ENCODE peak calls at places on chromosomes 12 and 14, in nine cellular contexts. One of them, this sample, is unnamed.

GRCh38 chr12:6819069-6820030 is 2.3 kb upstream of the GPR162 start:
- DNase-seq in AG10803: no peak
- DNase-seq in A549: no peak
- DNase-seq in body of pancreas: no peak
- DNase-seq in neural crest cell: no peak
- DNase-seq in Peyer's patch: no peak
- DNase-seq in ovary: no peak
- DNase-seq in K562: no peak
- DNase-seq in CD8-positive, alpha-beta T cell: no peak
- DNase-seq in this sample: no peak

GRCh38 chr12:12387521-12387920 is 30.6 kb downstream of the BORCS5 start:
- DNase-seq in AG10803: peak
- DNase-seq in A549: no peak
- DNase-seq in body of pancreas: no peak
- DNase-seq in neural crest cell: no peak
- DNase-seq in Peyer's patch: no peak
- DNase-seq in ovary: no peak
- DNase-seq in K562: no peak
- DNase-seq in CD8-positive, alpha-beta T cell: no peak
- DNase-seq in this sample: no peak

GRCh38 chr14:71586131-71586893 is 345.9 kb upstream of the RGS6 start:
- DNase-seq in AG10803: peak
- DNase-seq in A549: no peak
- DNase-seq in body of pancreas: no peak
- DNase-seq in neural crest cell: no peak
- DNase-seq in Peyer's patch: no peak
- DNase-seq in ovary: peak
- DNase-seq in K562: no peak
- DNase-seq in CD8-positive, alpha-beta T cell: no peak
- DNase-seq in this sample: peak

GRCh38 chr12:3141339-3142321 is 64.5 kb downstream of the TSPAN9 start:
- DNase-seq in AG10803: no peak
- DNase-seq in A549: no peak
- DNase-seq in body of pancreas: no peak
- DNase-seq in neural crest cell: no peak
- DNase-seq in Peyer's patch: no peak
- DNase-seq in ovary: no peak
- DNase-seq in K562: no peak
- DNase-seq in CD8-positive, alpha-beta T cell: no peak
- DNase-seq in this sample: no peak

GRCh38 chr14:73757876-73758391 is 43.8 kb upstream of the PNMA1 start:
- DNase-seq in AG10803: no peak
- DNase-seq in A549: no peak
- DNase-seq in body of pancreas: no peak
- DNase-seq in neural crest cell: no peak
- DNase-seq in Peyer's patch: no peak
- DNase-seq in ovary: no peak
- DNase-seq in K562: no peak
- DNase-seq in CD8-positive, alpha-beta T cell: no peak
- DNase-seq in this sample: no peak

GRCh38 chr12:65335021-65335714 is 56.7 kb downstream of the MSRB3 start:
- DNase-seq in AG10803: peak
- DNase-seq in A549: peak
- DNase-seq in body of pancreas: no peak
- DNase-seq in neural crest cell: no peak
- DNase-seq in Peyer's patch: no peak
- DNase-seq in ovary: peak
- DNase-seq in K562: no peak
- DNase-seq in CD8-positive, alpha-beta T cell: no peak
- DNase-seq in this sample: peak

GRCh38 chr12:131871677-131872076 is 22.7 kb upstream of the ULK1 start:
- DNase-seq in AG10803: no peak
- DNase-seq in A549: no peak
- DNase-seq in body of pancreas: no peak
- DNase-seq in neural crest cell: no peak
- DNase-seq in Peyer's patch: no peak
- DNase-seq in ovary: no peak
- DNase-seq in K562: peak
- DNase-seq in CD8-positive, alpha-beta T cell: no peak
- DNase-seq in this sample: no peak

GRCh38 chr12:54197037-54197909 is 8.5 kb upstream of the SMUG1 start:
- DNase-seq in AG10803: peak
- DNase-seq in A549: no peak
- DNase-seq in body of pancreas: no peak
- DNase-seq in neural crest cell: no peak
- DNase-seq in Peyer's patch: peak
- DNase-seq in ovary: no peak
- DNase-seq in K562: peak
- DNase-seq in CD8-positive, alpha-beta T cell: no peak
- DNase-seq in this sample: no peak

GRCh38 chr12:46677749-46678148 is 148.0 kb downstream of the SLC38A4 start:
- DNase-seq in AG10803: peak
- DNase-seq in A549: peak
- DNase-seq in body of pancreas: no peak
- DNase-seq in neural crest cell: no peak
- DNase-seq in Peyer's patch: no peak
- DNase-seq in ovary: no peak
- DNase-seq in K562: no peak
- DNase-seq in CD8-positive, alpha-beta T cell: no peak
- DNase-seq in this sample: peak

GRCh38 chr12:122836027-122836921 is 1.0 kb downstream of the HIP1R start:
- DNase-seq in AG10803: no peak
- DNase-seq in A549: no peak
- DNase-seq in body of pancreas: peak
- DNase-seq in neural crest cell: no peak
- DNase-seq in Peyer's patch: peak
- DNase-seq in ovary: no peak
- DNase-seq in K562: peak
- DNase-seq in CD8-positive, alpha-beta T cell: peak
- DNase-seq in this sample: no peak

GRCh38 chr12:52837781-52838736 is 3.9 kb upstream of the KRT79 start:
- DNase-seq in AG10803: no peak
- DNase-seq in A549: no peak
- DNase-seq in body of pancreas: no peak
- DNase-seq in neural crest cell: no peak
- DNase-seq in Peyer's patch: no peak
- DNase-seq in ovary: no peak
- DNase-seq in K562: no peak
- DNase-seq in CD8-positive, alpha-beta T cell: no peak
- DNase-seq in this sample: no peak

GRCh38 chr14:32339188-32339587 is 10.1 kb downstream of the AKAP6 start:
- DNase-seq in AG10803: no peak
- DNase-seq in A549: no peak
- DNase-seq in body of pancreas: no peak
- DNase-seq in neural crest cell: no peak
- DNase-seq in Peyer's patch: no peak
- DNase-seq in ovary: no peak
- DNase-seq in K562: no peak
- DNase-seq in CD8-positive, alpha-beta T cell: no peak
- DNase-seq in this sample: peak

GRCh38 chr12:47736877-47737676 is 11.8 kb upstream of the ENDOU start:
- DNase-seq in AG10803: peak
- DNase-seq in A549: no peak
- DNase-seq in body of pancreas: peak
- DNase-seq in neural crest cell: no peak
- DNase-seq in Peyer's patch: no peak
- DNase-seq in ovary: peak
- DNase-seq in K562: peak
- DNase-seq in CD8-positive, alpha-beta T cell: no peak
- DNase-seq in this sample: no peak

GRCh38 chr12:47739959-47740358 is 14.7 kb upstream of the ENDOU start:
- DNase-seq in AG10803: no peak
- DNase-seq in A549: no peak
- DNase-seq in body of pancreas: no peak
- DNase-seq in neural crest cell: no peak
- DNase-seq in Peyer's patch: peak
- DNase-seq in ovary: no peak
- DNase-seq in K562: peak
- DNase-seq in CD8-positive, alpha-beta T cell: no peak
- DNase-seq in this sample: no peak

GRCh38 chr12:47739297-47739696 is 14.0 kb upstream of the ENDOU start:
- DNase-seq in AG10803: no peak
- DNase-seq in A549: no peak
- DNase-seq in body of pancreas: no peak
- DNase-seq in neural crest cell: no peak
- DNase-seq in Peyer's patch: no peak
- DNase-seq in ovary: no peak
- DNase-seq in K562: no peak
- DNase-seq in CD8-positive, alpha-beta T cell: no peak
- DNase-seq in this sample: no peak

GRCh38 chr12:47736216-47736615 is 10.9 kb upstream of the ENDOU start:
- DNase-seq in AG10803: no peak
- DNase-seq in A549: no peak
- DNase-seq in body of pancreas: no peak
- DNase-seq in neural crest cell: no peak
- DNase-seq in Peyer's patch: no peak
- DNase-seq in ovary: no peak
- DNase-seq in K562: no peak
- DNase-seq in CD8-positive, alpha-beta T cell: no peak
- DNase-seq in this sample: no peak

GRCh38 chr12:47737936-47738335 is 12.6 kb upstream of the ENDOU start:
- DNase-seq in AG10803: no peak
- DNase-seq in A549: no peak
- DNase-seq in body of pancreas: no peak
- DNase-seq in neural crest cell: no peak
- DNase-seq in Peyer's patch: no peak
- DNase-seq in ovary: peak
- DNase-seq in K562: peak
- DNase-seq in CD8-positive, alpha-beta T cell: no peak
- DNase-seq in this sample: no peak
- TF ChIP-seq CTCF in AG10803: no peak
- TF ChIP-seq CTCF in A549: no peak
- TF ChIP-seq CTCF in body of pancreas: no peak
- TF ChIP-seq CTCF in neural crest cell: no peak
- TF ChIP-seq CTCF in Peyer's patch: no peak
- TF ChIP-seq CTCF in ovary: no peak
- TF ChIP-seq CTCF in K562: no peak
- TF ChIP-seq CTCF in CD8-positive, alpha-beta T cell: no peak
- TF ChIP-seq CTCF in this sample: no peak

GRCh38 chr12:89421093-89421835 is 69.0 kb upstream of the DUSP6 start:
- DNase-seq in AG10803: no peak
- DNase-seq in A549: no peak
- DNase-seq in body of pancreas: no peak
- DNase-seq in neural crest cell: no peak
- DNase-seq in Peyer's patch: no peak
- DNase-seq in ovary: no peak
- DNase-seq in K562: no peak
- DNase-seq in CD8-positive, alpha-beta T cell: no peak
- DNase-seq in this sample: no peak

GRCh38 chr12:89416049-89416792 is 63.9 kb upstream of the DUSP6 start:
- DNase-seq in AG10803: no peak
- DNase-seq in A549: no peak
- DNase-seq in body of pancreas: no peak
- DNase-seq in neural crest cell: no peak
- DNase-seq in Peyer's patch: no peak
- DNase-seq in ovary: no peak
- DNase-seq in K562: no peak
- DNase-seq in CD8-positive, alpha-beta T cell: no peak
- DNase-seq in this sample: no peak

GRCh38 chr12:89417246-89417977 is 65.1 kb upstream of the DUSP6 start:
- DNase-seq in AG10803: peak
- DNase-seq in A549: peak
- DNase-seq in body of pancreas: no peak
- DNase-seq in neural crest cell: no peak
- DNase-seq in Peyer's patch: no peak
- DNase-seq in ovary: no peak
- DNase-seq in K562: no peak
- DNase-seq in CD8-positive, alpha-beta T cell: no peak
- DNase-seq in this sample: no peak

GRCh38 chr12:89414851-89415250 is 62.5 kb upstream of the DUSP6 start:
- DNase-seq in AG10803: peak
- DNase-seq in A549: no peak
- DNase-seq in body of pancreas: no peak
- DNase-seq in neural crest cell: no peak
- DNase-seq in Peyer's patch: no peak
- DNase-seq in ovary: no peak
- DNase-seq in K562: no peak
- DNase-seq in CD8-positive, alpha-beta T cell: no peak
- DNase-seq in this sample: peak

GRCh38 chr12:89418228-89418910 is 66.1 kb upstream of the DUSP6 start:
- DNase-seq in AG10803: no peak
- DNase-seq in A549: no peak
- DNase-seq in body of pancreas: no peak
- DNase-seq in neural crest cell: no peak
- DNase-seq in Peyer's patch: no peak
- DNase-seq in ovary: no peak
- DNase-seq in K562: no peak
- DNase-seq in CD8-positive, alpha-beta T cell: no peak
- DNase-seq in this sample: no peak
- TF ChIP-seq CTCF in AG10803: no peak
- TF ChIP-seq CTCF in A549: no peak
- TF ChIP-seq CTCF in body of pancreas: no peak
- TF ChIP-seq CTCF in neural crest cell: no peak
- TF ChIP-seq CTCF in Peyer's patch: no peak
- TF ChIP-seq CTCF in ovary: no peak
- TF ChIP-seq CTCF in K562: no peak
- TF ChIP-seq CTCF in CD8-positive, alpha-beta T cell: no peak
- TF ChIP-seq CTCF in this sample: no peak

GRCh38 chr14:25394791-25395391 is 344.9 kb upstream of the STXBP6 start:
- DNase-seq in AG10803: no peak
- DNase-seq in A549: no peak
- DNase-seq in body of pancreas: no peak
- DNase-seq in neural crest cell: no peak
- DNase-seq in Peyer's patch: no peak
- DNase-seq in ovary: no peak
- DNase-seq in K562: no peak
- DNase-seq in CD8-positive, alpha-beta T cell: no peak
- DNase-seq in this sample: no peak
- TF ChIP-seq CTCF in AG10803: no peak
- TF ChIP-seq CTCF in A549: no peak
- TF ChIP-seq CTCF in body of pancreas: no peak
- TF ChIP-seq CTCF in neural crest cell: no peak
- TF ChIP-seq CTCF in Peyer's patch: no peak
- TF ChIP-seq CTCF in ovary: no peak
- TF ChIP-seq CTCF in K562: no peak
- TF ChIP-seq CTCF in CD8-positive, alpha-beta T cell: no peak
- TF ChIP-seq CTCF in this sample: no peak

DNA sequence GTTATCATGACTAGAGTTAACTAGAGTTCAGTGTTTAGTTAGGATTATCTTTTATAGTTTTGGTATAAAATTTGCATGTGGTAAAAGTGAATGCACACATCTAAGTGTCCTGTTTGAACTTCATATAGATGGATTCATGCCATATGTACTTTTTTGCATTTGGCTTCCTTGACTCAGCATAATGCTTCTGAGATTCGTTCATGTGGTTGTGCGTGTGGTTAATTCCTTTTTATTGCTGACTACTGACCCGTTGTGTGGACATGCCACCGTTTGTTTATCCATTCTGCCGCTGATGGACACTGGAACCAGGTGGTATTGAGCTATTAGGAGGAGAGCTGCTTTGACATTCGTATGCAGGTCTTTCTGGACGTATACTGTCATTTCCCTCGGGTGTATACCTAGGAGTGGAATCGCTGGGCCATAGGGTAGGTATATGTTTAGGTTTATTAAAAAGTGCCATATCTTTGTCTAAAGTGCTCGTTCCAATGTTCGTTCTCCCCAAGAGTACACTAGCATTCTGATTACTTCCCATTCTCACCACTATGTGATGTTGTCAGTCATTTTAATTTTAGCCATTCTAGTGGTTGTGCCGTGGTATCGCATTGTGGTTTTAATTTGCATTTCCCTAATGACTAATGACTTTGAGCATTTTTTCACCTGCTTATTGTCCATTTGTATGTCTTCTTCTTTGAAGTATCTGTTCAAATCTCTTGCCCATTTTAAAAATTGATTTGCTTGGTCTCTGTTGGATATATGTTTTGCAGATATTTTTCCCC is 37.7 kb downstream of the RIN3 start:
- DNase-seq in AG10803: no peak
- DNase-seq in A549: no peak
- DNase-seq in body of pancreas: no peak
- DNase-seq in neural crest cell: no peak
- DNase-seq in Peyer's patch: no peak
- DNase-seq in ovary: no peak
- DNase-seq in K562: no peak
- DNase-seq in CD8-positive, alpha-beta T cell: no peak
- DNase-seq in this sample: no peak
- TF ChIP-seq CTCF in AG10803: no peak
- TF ChIP-seq CTCF in A549: no peak
- TF ChIP-seq CTCF in body of pancreas: no peak
- TF ChIP-seq CTCF in neural crest cell: no peak
- TF ChIP-seq CTCF in Peyer's patch: peak
- TF ChIP-seq CTCF in ovary: no peak
- TF ChIP-seq CTCF in K562: peak
- TF ChIP-seq CTCF in CD8-positive, alpha-beta T cell: peak
- TF ChIP-seq CTCF in this sample: peak

This sample was measured in astrocyte of the cerebellum.